ENCODE peak calls at places on chromosomes 12 and 14, in five cellular contexts. One of them, this sample, is unnamed.

GRCh38 chr12:121611306-121611705 is 15.0 kb upstream of the ORAI1 start:
- DNase-seq in AG20443: peak; percentile 27
- DNase-seq in right lobe of liver: no peak
- DNase-seq in nephron progenitor cell: peak; percentile 30
- DNase-seq in stomach: no peak
- DNase-seq in this sample: no peak

GRCh38 chr12:31589582-31589895 is 1.4 kb downstream of the DENND5B start:
- DNase-seq in AG20443: peak; percentile 76
- DNase-seq in right lobe of liver: no peak
- DNase-seq in nephron progenitor cell: peak; percentile 70
- DNase-seq in stomach: no peak
- DNase-seq in this sample: no peak

GRCh38 chr14:68444449-68445168 is 348.3 kb downstream of the ZFP36L1 start:
- DNase-seq in AG20443: peak; percentile 42
- DNase-seq in right lobe of liver: peak; percentile 37
- DNase-seq in nephron progenitor cell: no peak
- DNase-seq in stomach: peak; percentile 69
- DNase-seq in this sample: no peak

GRCh38 chr14:98858158-98858557 is 413.8 kb downstream of the BCL11B start:
- DNase-seq in AG20443: no peak
- DNase-seq in right lobe of liver: no peak
- DNase-seq in nephron progenitor cell: no peak
- DNase-seq in stomach: no peak
- DNase-seq in this sample: no peak

GRCh38 chr14:56244138-56244789 is 126.1 kb downstream of the PELI2 start:
- DNase-seq in AG20443: peak; percentile 69
- DNase-seq in right lobe of liver: no peak
- DNase-seq in nephron progenitor cell: no peak
- DNase-seq in stomach: no peak
- DNase-seq in this sample: no peak

GRCh38 chr12:48084841-48085460 is 20.9 kb downstream of the SENP1 start:
- DNase-seq in AG20443: no peak
- DNase-seq in right lobe of liver: no peak
- DNase-seq in nephron progenitor cell: no peak
- DNase-seq in stomach: no peak
- DNase-seq in this sample: no peak

GRCh38 chr12:29534935-29535334 is 37.4 kb upstream of the OVCH1 start:
- DNase-seq in AG20443: no peak
- DNase-seq in right lobe of liver: no peak
- DNase-seq in nephron progenitor cell: no peak
- DNase-seq in stomach: no peak
- DNase-seq in this sample: no peak

GRCh38 chr14:77124345-77125274 is 17.0 kb downstream of the ZDHHC22 start:
- DNase-seq in AG20443: peak; percentile 89
- DNase-seq in right lobe of liver: peak; percentile 56
- DNase-seq in nephron progenitor cell: peak; percentile 65
- DNase-seq in stomach: peak; percentile 72
- DNase-seq in this sample: peak; percentile 68

GRCh38 chr12:124015791-124016510 is 42.9 kb downstream of the ZNF664 start:
- DNase-seq in AG20443: no peak
- DNase-seq in right lobe of liver: no peak
- DNase-seq in nephron progenitor cell: no peak
- DNase-seq in stomach: no peak
- DNase-seq in this sample: no peak

GRCh38 chr12:3132636-3133409 is 55.6 kb downstream of the TSPAN9 start:
- DNase-seq in AG20443: peak; percentile 61
- DNase-seq in right lobe of liver: no peak
- DNase-seq in nephron progenitor cell: no peak
- DNase-seq in stomach: no peak
- DNase-seq in this sample: no peak

GRCh38 chr14:24381363-24382102 is 13.5 kb downstream of the NFATC4 start:
- DNase-seq in AG20443: no peak
- DNase-seq in right lobe of liver: no peak
- DNase-seq in nephron progenitor cell: no peak
- DNase-seq in stomach: peak; percentile 8
- DNase-seq in this sample: no peak

GRCh38 chr14:58731465-58732330 is 93.9 kb downstream of the DACT1 start:
- DNase-seq in AG20443: peak; percentile 84
- DNase-seq in right lobe of liver: no peak
- DNase-seq in nephron progenitor cell: no peak
- DNase-seq in stomach: no peak
- DNase-seq in this sample: no peak

GRCh38 chr14:59704054-59704453 is 127.4 kb upstream of the CCDC175 start:
- DNase-seq in AG20443: no peak
- DNase-seq in right lobe of liver: no peak
- DNase-seq in nephron progenitor cell: no peak
- DNase-seq in stomach: no peak
- DNase-seq in this sample: no peak

GRCh38 chr14:68596211-68596610 is 196.7 kb downstream of the ZFP36L1 start:
- DNase-seq in AG20443: no peak
- DNase-seq in right lobe of liver: no peak
- DNase-seq in nephron progenitor cell: no peak
- DNase-seq in stomach: no peak
- DNase-seq in this sample: no peak

GRCh38 chr12:100141998-100142850 is 450 bp downstream of the BLTP3B start:
- DNase-seq in AG20443: peak; percentile 33
- DNase-seq in right lobe of liver: peak; percentile 66
- DNase-seq in nephron progenitor cell: peak; percentile 80
- DNase-seq in stomach: peak; percentile 75
- DNase-seq in this sample: peak; percentile 67

GRCh38 chr14:72906316-72906715 is 12.4 kb upstream of the DPF3 start:
- DNase-seq in AG20443: peak; percentile 76
- DNase-seq in right lobe of liver: no peak
- DNase-seq in nephron progenitor cell: no peak
- DNase-seq in stomach: no peak
- DNase-seq in this sample: no peak

GRCh38 chr14:104393898-104394605 is 185.5 kb upstream of the C14orf180 start:
- DNase-seq in AG20443: no peak
- DNase-seq in right lobe of liver: no peak
- DNase-seq in nephron progenitor cell: no peak
- DNase-seq in stomach: peak; percentile 63
- DNase-seq in this sample: peak; percentile 67

GRCh38 chr12:107388263-107388662 is 294.9 kb upstream of the CRY1 start:
- DNase-seq in AG20443: no peak
- DNase-seq in right lobe of liver: no peak
- DNase-seq in nephron progenitor cell: no peak
- DNase-seq in stomach: no peak
- DNase-seq in this sample: no peak

GRCh38 chr12:49891476-49891875 is 12.2 kb downstream of the FAIM2 start:
- DNase-seq in AG20443: no peak
- DNase-seq in right lobe of liver: no peak
- DNase-seq in nephron progenitor cell: no peak
- DNase-seq in stomach: peak; percentile 44
- DNase-seq in this sample: no peak

GRCh38 chr12:96495841-96496545 is 6.6 kb downstream of the CFAP54 start:
- DNase-seq in AG20443: no peak
- DNase-seq in right lobe of liver: no peak
- DNase-seq in nephron progenitor cell: no peak
- DNase-seq in stomach: no peak
- DNase-seq in this sample: no peak

GRCh38 chr14:39034481-39035296 is 68.3 kb downstream of the SEC23A start:
- DNase-seq in AG20443: no peak
- DNase-seq in right lobe of liver: no peak
- DNase-seq in nephron progenitor cell: peak; percentile 26
- DNase-seq in stomach: no peak
- DNase-seq in this sample: no peak

GRCh38 chr12:6698352-6699046 is 2.1 kb downstream of the PIANP start:
- DNase-seq in AG20443: no peak
- DNase-seq in right lobe of liver: no peak
- DNase-seq in nephron progenitor cell: no peak
- DNase-seq in stomach: no peak
- DNase-seq in this sample: no peak

GRCh38 chr14:99035712-99036593 is 236.0 kb downstream of the BCL11B start:
- DNase-seq in AG20443: peak; percentile 99
- DNase-seq in right lobe of liver: peak; percentile 48
- DNase-seq in nephron progenitor cell: peak; percentile 65
- DNase-seq in stomach: peak; percentile 42
- DNase-seq in this sample: peak; percentile 73

GRCh38 chr14:24576766-24577165 is 716 bp upstream of the CTSG start:
- DNase-seq in AG20443: no peak
- DNase-seq in right lobe of liver: no peak
- DNase-seq in nephron progenitor cell: no peak
- DNase-seq in stomach: no peak
- DNase-seq in this sample: no peak

GRCh38 chr14:97380539-97380941 is 583.4 kb downstream of the VRK1 start:
- DNase-seq in AG20443: no peak
- DNase-seq in right lobe of liver: no peak
- DNase-seq in nephron progenitor cell: no peak
- DNase-seq in stomach: no peak
- DNase-seq in this sample: no peak

GRCh38 chr12:116975779-116976393 is 65.1 kb downstream of the FBXW8 start:
- DNase-seq in AG20443: peak; percentile 49
- DNase-seq in right lobe of liver: no peak
- DNase-seq in nephron progenitor cell: no peak
- DNase-seq in stomach: no peak
- DNase-seq in this sample: no peak

GRCh38 chr12:14948672-14949071 is 10.3 kb upstream of the ERP27 start:
- DNase-seq in AG20443: peak; percentile 76
- DNase-seq in right lobe of liver: no peak
- DNase-seq in nephron progenitor cell: no peak
- DNase-seq in stomach: no peak
- DNase-seq in this sample: no peak

GRCh38 chr14:104993306-104993705 is 7.7 kb downstream of the CLBA1 start:
- DNase-seq in AG20443: no peak
- DNase-seq in right lobe of liver: no peak
- DNase-seq in nephron progenitor cell: no peak
- DNase-seq in stomach: no peak
- DNase-seq in this sample: no peak

GRCh38 chr12:32902287-32902996 is 5.9 kb upstream of the PKP2 start:
- DNase-seq in AG20443: no peak
- DNase-seq in right lobe of liver: no peak
- DNase-seq in nephron progenitor cell: no peak
- DNase-seq in stomach: no peak
- DNase-seq in this sample: no peak

GRCh38 chr14:82872494-82872893 is 1338.8 kb upstream of the SEL1L start:
- DNase-seq in AG20443: no peak
- DNase-seq in right lobe of liver: no peak
- DNase-seq in nephron progenitor cell: peak; percentile 30
- DNase-seq in stomach: no peak
- DNase-seq in this sample: no peak

GRCh38 chr12:120639771-120640721 is at the start of gene CABP1:
- DNase-seq in AG20443: no peak
- DNase-seq in right lobe of liver: peak; percentile 42
- DNase-seq in nephron progenitor cell: peak; percentile 79
- DNase-seq in stomach: peak; percentile 58
- DNase-seq in this sample: no peak

This sample was measured in lower lobe of right lung.